ENCODE peak calls at places on chromosomes 7 and 10, in four cellular contexts. P, J, Y and H are unnamed samples. For H3K4me1, the result is how much of the 10 kb centered on the place peaks cover.

GRCh38 chr7:5495581-5496375 is 72.1 kb upstream of the TNRC18 start:
- DNase-seq in Y (peak), J (no peak), P (no peak), H (no peak)

GRCh38 chr7:18762189-18762588 is 266.6 kb downstream of the HDAC9 start:
- DNase-seq in P (peak), J (no peak), Y (peak), H (no peak)

GRCh38 chr7:43302773-43303172 is 190.3 kb downstream of the HECW1 start:
- DNase-seq in J (no peak), Y (no peak), P (no peak), H (no peak)

GRCh38 chr7:32846630-32847225 is 44.8 kb downstream of the KBTBD2 start:
- DNase-seq in Y (peak), P (peak), J (peak), H (peak)

GRCh38 chr10:22252801-22253577 is 35.2 kb upstream of the EBLN1 start:
- DNase-seq in Y (no peak), P (no peak), J (peak), H (peak)

GRCh38 chr10:133457100-133457841 is 3.5 kb downstream of the SCART1 start:
- DNase-seq in J (no peak), P (no peak), Y (no peak), H (no peak)

GRCh38 chr7:142669074-142669654 is 80.1 kb upstream of the PRSS1 start:
- DNase-seq in P (peak), Y (peak), J (no peak), H (peak)

GRCh38 chr10:20767028-20767427 is 130.1 kb downstream of the NEBL start:
- DNase-seq in Y (peak), P (peak), J (no peak), H (no peak)

GRCh38 chr10:74585231-74586087 is 240.9 kb upstream of the KAT6B start:
- DNase-seq in J (no peak), Y (no peak), P (peak), H (no peak)

GRCh38 chr10:27285093-27285492 is 44.5 kb upstream of the ACBD5 start:
- DNase-seq in P (peak), Y (peak), J (peak), H (peak)

GRCh38 chr10:132539894-132540293 is 2.3 kb downstream of the INPP5A start:
- DNase-seq in J (no peak), P (peak), Y (peak), H (no peak)

GRCh38 chr10:122486396-122487080 is 25.2 kb downstream of the HTRA1 start:
- DNase-seq in Y (no peak), J (no peak), P (no peak), H (no peak)

GRCh38 chr10:546971-547590 is 142.4 kb downstream of the DIP2C start:
- DNase-seq in Y (peak), P (peak), J (no peak), H (peak)

GRCh38 chr7:6221340-6222319 is 50.8 kb downstream of the CYTH3 start:
- DNase-seq in J (no peak), Y (no peak), P (peak), H (no peak)

GRCh38 chr10:43594944-43595589 is 11.2 kb upstream of the ZNF485 start:
- DNase-seq in Y (peak), J (no peak), P (peak), H (no peak)

GRCh38 chr7:18552943-18553584 is 57.5 kb downstream of the HDAC9 start:
- DNase-seq in P (no peak), J (no peak), Y (peak), H (no peak)

GRCh38 chr10:88253-88652 is 39.2 kb upstream of the TUBB8 start:
- DNase-seq in J (no peak), Y (no peak), P (no peak), H (no peak)

GRCh38 chr7:29337628-29338116 is 143.1 kb downstream of the CHN2 start:
- DNase-seq in Y (no peak), P (no peak), J (no peak), H (no peak)

GRCh38 chr7:73387221-73387828 is 46.3 kb upstream of the FZD9 start:
- DNase-seq in Y (no peak), J (no peak), P (no peak), H (no peak)

GRCh38 chr10:117653170-117653515 is 110.6 kb downstream of the EMX2 start:
- DNase-seq in J (no peak), Y (peak), P (peak), H (no peak)

GRCh38 chr10:117651121-117651520 is 108.6 kb downstream of the EMX2 start:
- DNase-seq in P (no peak), Y (peak), J (no peak), H (no peak)

GRCh38 chr10:117654105-117654504 is 111.6 kb downstream of the EMX2 start:
- DNase-seq in Y (no peak), J (no peak), P (no peak), H (no peak)

GRCh38 chr10:117656385-117657367 is 114.1 kb downstream of the EMX2 start:
- DNase-seq in J (no peak), Y (no peak), P (no peak), H (no peak)

DNA sequence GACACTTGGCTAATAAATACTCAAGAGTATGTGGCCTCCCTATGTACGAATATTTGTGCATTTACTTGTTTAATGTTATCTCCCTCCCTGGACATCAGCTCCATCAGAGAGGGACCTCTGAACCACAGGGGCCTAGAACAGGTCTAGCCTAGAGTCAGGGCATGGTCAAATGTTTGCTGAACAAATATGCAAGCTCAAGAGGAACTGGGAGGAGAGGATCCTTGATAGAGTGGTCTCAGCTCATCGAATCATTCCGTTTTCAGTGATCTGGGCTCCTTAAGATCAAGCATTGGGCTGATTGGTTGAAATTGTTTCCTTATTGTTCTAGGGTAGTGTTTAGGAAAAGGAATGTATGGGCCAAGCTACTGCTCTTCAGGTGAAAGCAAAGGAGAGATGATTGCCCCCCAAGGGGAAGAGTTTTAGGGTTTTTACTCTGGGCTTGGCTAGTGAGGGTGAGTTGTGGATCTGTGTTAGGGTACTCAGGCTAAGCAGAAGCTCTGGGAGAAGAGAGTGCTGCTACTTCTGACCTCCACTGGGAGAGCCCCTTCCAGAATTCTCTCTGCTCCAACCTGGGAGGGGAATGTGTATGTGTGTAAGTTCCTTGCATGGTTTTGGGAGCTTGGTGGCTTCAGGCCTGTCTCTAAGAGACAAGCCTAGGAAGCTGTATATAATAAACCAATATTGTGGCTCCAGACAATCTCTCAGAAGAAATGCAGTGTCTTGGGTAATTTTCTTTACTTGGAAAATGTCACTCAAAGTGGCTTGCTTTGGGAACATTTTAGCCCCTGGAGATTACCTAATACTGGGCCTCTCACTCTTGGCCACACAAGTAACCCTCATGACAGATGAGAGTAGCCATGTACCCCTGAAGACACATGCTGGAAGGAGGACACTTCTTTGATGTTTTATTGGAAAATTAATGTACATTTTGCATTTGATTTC is 110.0 kb downstream of the EMX2 start:
- DNase-seq in Y (no peak), P (no peak), J (no peak), H (no peak)
- H2AFZ ChIP-seq in Y (no peak), P (no peak), J (no peak), H (no peak)

GRCh38 chr7:1149351-1149794 is 10.6 kb downstream of the ZFAND2A start:
- DNase-seq in J (no peak), Y (no peak), P (no peak), H (no peak)
- H3K4me1 ChIP-seq in J (under half), Y (under half), P (under half), H (under half)

GRCh38 chr10:75648186-75648761 is 216.8 kb downstream of the LRMDA start:
- DNase-seq in J (no peak), P (no peak), Y (no peak), H (no peak)
- TF ChIP-seq CTCF in J (no peak), P (no peak), Y (no peak), H (no peak)

GRCh38 chr7:150877545-150877944 is 25.2 kb downstream of the AOC1 start:
- DNase-seq in J (no peak), P (no peak), Y (no peak), H (no peak)
- H2AFZ ChIP-seq in J (no peak), P (no peak), Y (no peak), H (no peak)

GRCh38 chr10:89476150-89476549 is 59.2 kb downstream of the SLC16A12 start:
- DNase-seq in Y (no peak), J (no peak), P (no peak), H (no peak)
- H3K4me1 ChIP-seq in Y (under half), J (under half), P (under half), H (under half)

GRCh38 chr7:23357190-23358093 is 58.3 kb downstream of the MALSU1 start:
- DNase-seq in J (no peak), P (peak), Y (peak), H (peak)
- TF ChIP-seq CTCF in J (peak), P (peak), Y (peak), H (peak)

DNA sequence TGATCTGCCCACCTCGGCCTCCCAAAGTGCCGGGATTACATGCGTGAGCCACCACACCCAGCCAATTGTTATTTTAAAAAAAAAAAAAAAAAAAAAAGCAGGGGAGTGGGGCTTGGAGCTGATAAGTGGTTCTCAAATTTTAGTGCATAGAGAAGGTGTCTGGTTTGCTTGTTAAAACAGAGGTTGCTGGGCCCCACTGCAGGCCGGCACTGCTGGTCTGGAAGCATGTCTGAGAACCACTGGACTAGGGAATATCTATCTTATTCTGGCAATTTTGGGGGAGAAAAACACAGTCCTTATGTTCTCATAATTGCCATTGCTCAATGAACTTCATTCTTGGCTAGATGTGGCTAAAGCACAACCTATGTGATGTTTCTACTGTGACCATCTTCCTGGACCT is 19.0 kb upstream of the FIGNL1 start:
- DNase-seq in J (no peak), P (no peak), Y (no peak), H (no peak)
- H2AFZ ChIP-seq in J (no peak), P (no peak), Y (no peak), H (no peak)